ENCODE peak calls at places on chromosomes 13 and 19, in four cellular contexts. One of them, this sample, is unnamed.

GRCh38 chr19:54653181-54653809 is 9.5 kb upstream of the LILRB4 start:
- DNase-seq in EH: peak
- DNase-seq in H54: peak
- DNase-seq in psoas muscle: no peak
- DNase-seq in this sample: no peak

GRCh38 chr13:44196186-44196751 is 177.4 kb upstream of the SERP2 start:
- DNase-seq in H54: no peak
- DNase-seq in EH: no peak
- DNase-seq in psoas muscle: no peak
- DNase-seq in this sample: no peak

GRCh38 chr19:19530423-19530804 is 1.7 kb downstream of the YJEFN3 start:
- DNase-seq in psoas muscle: no peak
- DNase-seq in EH: peak
- DNase-seq in H54: no peak
- DNase-seq in this sample: no peak

GRCh38 chr13:40271511-40271910 is 394.9 kb downstream of the FOXO1 start:
- DNase-seq in EH: no peak
- DNase-seq in H54: no peak
- DNase-seq in psoas muscle: peak
- DNase-seq in this sample: no peak

GRCh38 chr19:12331211-12331941 is 2.1 kb downstream of the ZNF563 start:
- DNase-seq in psoas muscle: no peak
- DNase-seq in H54: no peak
- DNase-seq in EH: no peak
- DNase-seq in this sample: no peak

GRCh38 chr19:18915639-18916038 is 3.5 kb downstream of the COPE start:
- DNase-seq in EH: peak
- DNase-seq in H54: no peak
- DNase-seq in psoas muscle: peak
- DNase-seq in this sample: no peak

GRCh38 chr13:89324582-89324981 is 1653.4 kb downstream of the SLITRK5 start:
- DNase-seq in EH: no peak
- DNase-seq in H54: no peak
- DNase-seq in psoas muscle: no peak
- DNase-seq in this sample: no peak

GRCh38 chr13:100790405-100790804 is 115.8 kb upstream of the TMTC4 start:
- DNase-seq in H54: no peak
- DNase-seq in EH: no peak
- DNase-seq in psoas muscle: no peak
- DNase-seq in this sample: no peak

GRCh38 chr13:112901951-112902651 is 66.9 kb upstream of the MCF2L start:
- DNase-seq in H54: no peak
- DNase-seq in psoas muscle: no peak
- DNase-seq in EH: no peak
- DNase-seq in this sample: no peak

GRCh38 chr13:50357586-50358118 is 342.4 kb downstream of the KCNRG start:
- DNase-seq in EH: peak
- DNase-seq in psoas muscle: no peak
- DNase-seq in H54: peak
- DNase-seq in this sample: peak

GRCh38 chr13:108427355-108427754 is 157.8 kb downstream of the TNFSF13B start:
- DNase-seq in psoas muscle: no peak
- DNase-seq in H54: no peak
- DNase-seq in EH: no peak
- DNase-seq in this sample: no peak

GRCh38 chr13:28584873-28585317 is 74.0 kb upstream of the POMP start:
- DNase-seq in psoas muscle: no peak
- DNase-seq in H54: no peak
- DNase-seq in EH: peak
- DNase-seq in this sample: no peak

GRCh38 chr13:74062933-74063332 is 71.3 kb downstream of the KLF12 start:
- DNase-seq in psoas muscle: peak
- DNase-seq in EH: peak
- DNase-seq in H54: no peak
- DNase-seq in this sample: no peak

GRCh38 chr13:31538067-31539042 is 201.0 kb upstream of the RXFP2 start:
- DNase-seq in psoas muscle: no peak
- DNase-seq in H54: peak
- DNase-seq in EH: peak
- DNase-seq in this sample: no peak

GRCh38 chr13:32031815-32032345 is 306 bp downstream of the FRY start:
- DNase-seq in psoas muscle: no peak
- DNase-seq in H54: no peak
- DNase-seq in EH: peak
- DNase-seq in this sample: no peak

GRCh38 chr13:97574926-97575325 is 141.0 kb downstream of the RAP2A start:
- DNase-seq in EH: peak
- DNase-seq in H54: peak
- DNase-seq in psoas muscle: no peak
- DNase-seq in this sample: no peak

GRCh38 chr19:14758816-14759215 is 19.5 kb downstream of the ADGRE2 start:
- DNase-seq in EH: no peak
- DNase-seq in H54: no peak
- DNase-seq in psoas muscle: no peak
- DNase-seq in this sample: no peak

GRCh38 chr13:80665792-80666333 is 324.9 kb upstream of the SPRY2 start:
- DNase-seq in psoas muscle: no peak
- DNase-seq in H54: no peak
- DNase-seq in EH: no peak
- DNase-seq in this sample: no peak

GRCh38 chr13:50523307-50523706 is 320.2 kb downstream of the DLEU7 start:
- DNase-seq in EH: no peak
- DNase-seq in psoas muscle: no peak
- DNase-seq in H54: no peak
- DNase-seq in this sample: no peak

GRCh38 chr19:55642153-55643002 is 1.1 kb upstream of the ZNF581 start:
- DNase-seq in H54: peak
- DNase-seq in psoas muscle: no peak
- DNase-seq in EH: peak
- DNase-seq in this sample: no peak